ENCODE peak calls at places on chromosomes 4 and X, in seven cellular contexts. One of them, this sample, is unnamed.

GRCh38 chr4:98685225-98686045 is 27.0 kb upstream of the TSPAN5 start:
- DNase-seq in SK-N-SH: no peak
- DNase-seq in suprapubic skin: no peak
- DNase-seq in CD8-positive, alpha-beta T cell: no peak
- DNase-seq in cardiac muscle cell: no peak
- DNase-seq in PC-9: no peak
- DNase-seq in breast epithelium: no peak
- DNase-seq in this sample: no peak

GRCh38 chr4:140308366-140309123 is 64.9 kb upstream of the SCOC start:
- DNase-seq in SK-N-SH: no peak
- DNase-seq in suprapubic skin: no peak
- DNase-seq in CD8-positive, alpha-beta T cell: no peak
- DNase-seq in cardiac muscle cell: peak
- DNase-seq in PC-9: no peak
- DNase-seq in breast epithelium: peak
- DNase-seq in this sample: peak

GRCh38 chr4:53854991-53855885 is 209.2 kb downstream of the CHIC2 start:
- DNase-seq in SK-N-SH: no peak
- DNase-seq in suprapubic skin: no peak
- DNase-seq in CD8-positive, alpha-beta T cell: no peak
- DNase-seq in cardiac muscle cell: peak
- DNase-seq in PC-9: no peak
- DNase-seq in breast epithelium: no peak
- DNase-seq in this sample: no peak

GRCh38 chrX:75155454-75155829 is 641 bp downstream of the ABCB7 start:
- DNase-seq in SK-N-SH: peak
- DNase-seq in suprapubic skin: no peak
- DNase-seq in CD8-positive, alpha-beta T cell: no peak
- DNase-seq in cardiac muscle cell: no peak
- DNase-seq in PC-9: no peak
- DNase-seq in breast epithelium: no peak
- DNase-seq in this sample: no peak

GRCh38 chr4:52376107-52376704 is 282.9 kb downstream of the USP46 start:
- DNase-seq in SK-N-SH: peak
- DNase-seq in suprapubic skin: no peak
- DNase-seq in CD8-positive, alpha-beta T cell: no peak
- DNase-seq in cardiac muscle cell: peak
- DNase-seq in PC-9: no peak
- DNase-seq in breast epithelium: no peak
- DNase-seq in this sample: no peak

GRCh38 chrX:110384490-110384889 is 25.8 kb downstream of the RTL9 start:
- DNase-seq in SK-N-SH: no peak
- DNase-seq in suprapubic skin: no peak
- DNase-seq in CD8-positive, alpha-beta T cell: no peak
- DNase-seq in cardiac muscle cell: no peak
- DNase-seq in PC-9: no peak
- DNase-seq in breast epithelium: no peak
- DNase-seq in this sample: no peak

GRCh38 chrX:146907391-146908240 is 93.1 kb upstream of the CXorf51A start:
- DNase-seq in SK-N-SH: no peak
- DNase-seq in suprapubic skin: no peak
- DNase-seq in CD8-positive, alpha-beta T cell: no peak
- DNase-seq in cardiac muscle cell: no peak
- DNase-seq in PC-9: no peak
- DNase-seq in breast epithelium: no peak
- DNase-seq in this sample: no peak

GRCh38 chr4:63841266-63841665 is 568.0 kb downstream of the TECRL start:
- DNase-seq in SK-N-SH: no peak
- DNase-seq in suprapubic skin: no peak
- DNase-seq in CD8-positive, alpha-beta T cell: no peak
- DNase-seq in cardiac muscle cell: no peak
- DNase-seq in PC-9: no peak
- DNase-seq in breast epithelium: no peak
- DNase-seq in this sample: no peak

GRCh38 chrX:110004210-110004609 is 1.3 kb downstream of the TMEM164 start:
- DNase-seq in SK-N-SH: no peak
- DNase-seq in suprapubic skin: no peak
- DNase-seq in CD8-positive, alpha-beta T cell: no peak
- DNase-seq in cardiac muscle cell: no peak
- DNase-seq in PC-9: peak
- DNase-seq in breast epithelium: no peak
- DNase-seq in this sample: no peak

GRCh38 chr4:70761276-70761816 is 39.6 kb downstream of the RUFY3 start:
- DNase-seq in SK-N-SH: no peak
- DNase-seq in suprapubic skin: no peak
- DNase-seq in CD8-positive, alpha-beta T cell: no peak
- DNase-seq in cardiac muscle cell: no peak
- DNase-seq in PC-9: no peak
- DNase-seq in breast epithelium: no peak
- DNase-seq in this sample: no peak

GRCh38 chrX:154649864-154650510 is 3.4 kb downstream of the CTAG2 start:
- DNase-seq in SK-N-SH: no peak
- DNase-seq in suprapubic skin: no peak
- DNase-seq in CD8-positive, alpha-beta T cell: no peak
- DNase-seq in cardiac muscle cell: no peak
- DNase-seq in PC-9: no peak
- DNase-seq in breast epithelium: no peak
- DNase-seq in this sample: no peak

GRCh38 chrX:45187731-45188130 is 12.9 kb downstream of the DIPK2B start:
- DNase-seq in SK-N-SH: no peak
- DNase-seq in suprapubic skin: no peak
- DNase-seq in CD8-positive, alpha-beta T cell: no peak
- DNase-seq in cardiac muscle cell: peak
- DNase-seq in PC-9: no peak
- DNase-seq in breast epithelium: no peak
- DNase-seq in this sample: no peak

GRCh38 chr4:133149932-133150642 is 993 bp downstream of the PCDH10 start:
- DNase-seq in SK-N-SH: no peak
- DNase-seq in suprapubic skin: peak
- DNase-seq in CD8-positive, alpha-beta T cell: no peak
- DNase-seq in cardiac muscle cell: peak
- DNase-seq in PC-9: no peak
- DNase-seq in breast epithelium: no peak
- DNase-seq in this sample: no peak

GRCh38 chr4:119027815-119028214 is 107.8 kb upstream of the MYOZ2 start:
- DNase-seq in SK-N-SH: no peak
- DNase-seq in suprapubic skin: no peak
- DNase-seq in CD8-positive, alpha-beta T cell: no peak
- DNase-seq in cardiac muscle cell: no peak
- DNase-seq in PC-9: no peak
- DNase-seq in breast epithelium: no peak
- DNase-seq in this sample: no peak

GRCh38 chr4:76611164-76611563 is 176.1 kb downstream of the SHROOM3 start:
- DNase-seq in SK-N-SH: no peak
- DNase-seq in suprapubic skin: no peak
- DNase-seq in CD8-positive, alpha-beta T cell: no peak
- DNase-seq in cardiac muscle cell: peak
- DNase-seq in PC-9: no peak
- DNase-seq in breast epithelium: no peak
- DNase-seq in this sample: no peak

GRCh38 chr4:987689-988513 is 1.1 kb downstream of the IDUA start:
- DNase-seq in SK-N-SH: peak
- DNase-seq in suprapubic skin: no peak
- DNase-seq in CD8-positive, alpha-beta T cell: no peak
- DNase-seq in cardiac muscle cell: no peak
- DNase-seq in PC-9: no peak
- DNase-seq in breast epithelium: no peak
- DNase-seq in this sample: no peak

GRCh38 chr4:991451-992296 is 1.5 kb downstream of the SLC26A1 start:
- DNase-seq in SK-N-SH: no peak
- DNase-seq in suprapubic skin: no peak
- DNase-seq in CD8-positive, alpha-beta T cell: no peak
- DNase-seq in cardiac muscle cell: no peak
- DNase-seq in PC-9: no peak
- DNase-seq in breast epithelium: no peak
- DNase-seq in this sample: no peak

GRCh38 chr4:990746-991367 is 2.3 kb downstream of the SLC26A1 start:
- DNase-seq in SK-N-SH: no peak
- DNase-seq in suprapubic skin: no peak
- DNase-seq in CD8-positive, alpha-beta T cell: no peak
- DNase-seq in cardiac muscle cell: no peak
- DNase-seq in PC-9: no peak
- DNase-seq in breast epithelium: no peak
- DNase-seq in this sample: no peak

GRCh38 chr4:988726-989721 is 2.2 kb downstream of the IDUA start:
- DNase-seq in SK-N-SH: no peak
- DNase-seq in suprapubic skin: no peak
- DNase-seq in CD8-positive, alpha-beta T cell: no peak
- DNase-seq in cardiac muscle cell: no peak
- DNase-seq in PC-9: no peak
- DNase-seq in breast epithelium: no peak
- DNase-seq in this sample: peak

GRCh38 chr4:989722-990471 is 3.1 kb downstream of the IDUA start:
- DNase-seq in SK-N-SH: no peak
- DNase-seq in suprapubic skin: no peak
- DNase-seq in CD8-positive, alpha-beta T cell: no peak
- DNase-seq in cardiac muscle cell: no peak
- DNase-seq in PC-9: no peak
- DNase-seq in breast epithelium: no peak
- DNase-seq in this sample: no peak
- TF ChIP-seq CTCF in SK-N-SH: no peak
- TF ChIP-seq CTCF in suprapubic skin: no peak
- TF ChIP-seq CTCF in CD8-positive, alpha-beta T cell: no peak
- TF ChIP-seq CTCF in cardiac muscle cell: no peak
- TF ChIP-seq CTCF in PC-9: no peak
- TF ChIP-seq CTCF in breast epithelium: no peak
- TF ChIP-seq CTCF in this sample: no peak

DNA sequence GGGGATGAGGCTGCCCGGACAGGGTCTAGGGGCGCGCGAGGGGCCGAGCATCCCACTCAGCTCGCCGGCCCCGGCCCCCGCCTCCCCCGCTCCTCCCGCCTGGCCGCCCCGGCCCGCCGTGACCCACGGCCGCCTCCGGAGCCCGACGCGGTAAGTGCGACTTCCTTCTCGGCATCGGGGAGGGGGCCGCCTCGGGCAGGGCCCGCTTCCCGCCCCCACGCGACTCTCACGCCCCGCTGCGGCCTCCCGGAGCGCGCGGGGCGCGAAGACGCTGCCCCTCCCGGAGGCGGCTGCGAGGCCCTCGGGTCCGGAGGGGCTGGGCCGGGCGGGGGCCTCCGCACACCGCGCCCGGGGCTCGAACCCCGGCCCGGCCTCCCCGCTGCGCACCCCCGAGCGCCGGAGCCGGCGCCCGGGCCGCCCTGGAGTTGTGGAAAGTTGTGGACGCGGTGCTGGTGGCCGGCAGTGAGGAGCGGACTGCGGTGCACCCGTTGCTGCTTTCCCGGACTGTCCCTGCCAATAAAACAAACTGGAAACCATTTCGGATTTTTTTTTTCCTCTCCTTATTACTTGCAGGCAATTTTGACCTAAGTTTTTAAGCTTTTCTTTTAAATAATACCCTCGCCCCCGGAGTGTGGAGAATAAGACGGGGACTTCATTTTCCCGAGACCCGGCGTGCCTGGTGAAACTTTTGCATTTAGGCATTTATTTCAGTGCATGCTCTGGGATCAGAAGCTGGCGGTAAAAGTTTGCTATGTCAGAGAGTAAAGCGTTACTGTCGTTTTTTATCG is 12.9 kb upstream of the TMEM156 start:
- DNase-seq in SK-N-SH: peak
- DNase-seq in suprapubic skin: no peak
- DNase-seq in CD8-positive, alpha-beta T cell: peak
- DNase-seq in cardiac muscle cell: peak
- DNase-seq in PC-9: no peak
- DNase-seq in breast epithelium: no peak
- DNase-seq in this sample: no peak
- H3K27ac ChIP-seq in SK-N-SH: peak
- H3K27ac ChIP-seq in suprapubic skin: peak
- H3K27ac ChIP-seq in CD8-positive, alpha-beta T cell: peak
- H3K27ac ChIP-seq in cardiac muscle cell: peak
- H3K27ac ChIP-seq in PC-9: peak
- H3K27ac ChIP-seq in breast epithelium: peak
- H3K27ac ChIP-seq in this sample: peak

DNA sequence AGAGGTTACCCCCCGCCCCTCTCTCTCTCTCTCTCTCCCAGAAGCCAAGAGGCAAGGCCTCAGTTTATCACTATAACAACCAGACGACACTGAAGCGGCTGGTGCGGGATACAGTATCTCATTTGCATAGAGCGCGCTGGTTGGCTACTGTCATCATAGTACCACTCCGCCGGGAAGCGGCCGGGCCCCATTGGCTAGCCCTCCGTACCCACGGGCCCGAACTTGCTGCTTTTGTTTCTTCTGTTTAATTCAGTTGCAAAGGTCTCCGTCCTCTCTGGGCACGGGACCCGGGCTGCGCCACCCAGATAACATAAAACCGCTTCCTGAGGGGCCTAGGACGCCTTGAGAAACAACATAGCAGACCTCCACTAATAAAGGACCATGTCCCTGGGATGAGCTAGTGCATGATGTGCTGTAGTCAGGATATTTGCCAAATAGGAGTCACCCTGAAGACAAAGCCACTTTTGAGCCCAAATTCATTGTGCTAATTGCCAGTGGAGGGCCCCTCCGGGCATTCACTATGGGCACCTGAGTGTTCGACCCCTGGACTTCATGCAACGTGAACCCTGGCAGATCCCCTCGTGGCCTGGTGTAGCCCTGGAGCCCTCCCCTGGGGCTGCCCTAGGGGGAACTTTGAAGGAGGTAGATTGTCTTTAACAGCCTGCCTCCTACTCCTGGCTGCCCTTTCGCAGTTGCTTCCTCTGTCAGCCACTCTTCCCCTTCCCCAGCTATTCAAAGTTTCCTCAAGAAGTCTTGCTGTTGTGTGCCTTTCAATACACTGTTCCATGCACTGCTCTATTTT is at the start of gene PCYT1B:
- DNase-seq in SK-N-SH: peak
- DNase-seq in suprapubic skin: peak
- DNase-seq in CD8-positive, alpha-beta T cell: peak
- DNase-seq in cardiac muscle cell: peak
- DNase-seq in PC-9: no peak
- DNase-seq in breast epithelium: peak
- DNase-seq in this sample: peak
- H3K4me3 ChIP-seq in SK-N-SH: peak
- H3K4me3 ChIP-seq in suprapubic skin: peak
- H3K4me3 ChIP-seq in CD8-positive, alpha-beta T cell: peak
- H3K4me3 ChIP-seq in cardiac muscle cell: peak
- H3K4me3 ChIP-seq in PC-9: no peak
- H3K4me3 ChIP-seq in breast epithelium: peak
- H3K4me3 ChIP-seq in this sample: peak

DNA sequence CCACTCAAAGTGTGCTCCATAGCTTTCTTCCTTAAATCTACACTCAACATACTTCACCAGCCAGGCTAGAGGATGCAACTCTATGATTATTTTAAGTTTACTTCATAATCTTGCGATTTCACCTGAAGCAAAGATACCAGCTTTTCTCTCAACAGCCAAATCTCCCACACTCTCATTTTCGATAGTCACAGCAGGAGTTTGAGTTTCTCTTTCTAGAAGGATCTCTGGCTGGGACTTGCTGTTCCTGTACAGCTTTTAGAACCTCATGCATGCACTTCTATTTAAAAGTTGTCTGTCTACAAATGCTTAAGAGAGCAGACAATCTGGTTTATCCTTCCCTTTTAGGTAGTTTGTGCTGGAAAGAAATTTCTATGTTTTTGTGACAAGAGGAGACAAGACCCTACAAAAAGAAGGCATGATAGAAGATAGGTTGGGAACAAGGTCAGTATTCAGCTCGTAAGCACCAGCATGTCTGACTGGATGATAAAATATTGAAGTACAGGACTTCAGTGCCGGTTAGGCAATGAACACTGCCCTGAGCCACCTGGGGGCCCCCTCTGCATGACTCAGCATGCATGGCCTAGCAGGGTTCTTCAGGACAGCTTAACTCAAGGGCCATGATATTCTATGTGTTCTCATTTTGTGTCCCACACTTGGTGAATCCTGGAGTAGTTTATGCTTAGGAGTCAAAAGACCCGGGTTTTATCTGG is 65.6 kb downstream of the ATXN3L start:
- DNase-seq in SK-N-SH: no peak
- DNase-seq in suprapubic skin: no peak
- DNase-seq in CD8-positive, alpha-beta T cell: no peak
- DNase-seq in cardiac muscle cell: peak
- DNase-seq in PC-9: no peak
- DNase-seq in breast epithelium: no peak
- DNase-seq in this sample: no peak
- TF ChIP-seq CTCF in SK-N-SH: peak
- TF ChIP-seq CTCF in suprapubic skin: no peak
- TF ChIP-seq CTCF in CD8-positive, alpha-beta T cell: no peak
- TF ChIP-seq CTCF in cardiac muscle cell: no peak
- TF ChIP-seq CTCF in PC-9: no peak
- TF ChIP-seq CTCF in breast epithelium: no peak
- TF ChIP-seq CTCF in this sample: no peak